ENCODE peak calls at places on chromosomes 7 and 10, in six cellular contexts. One of them, this sample, is unnamed.

GRCh38 chr10:68280750-68281149 is 48.8 kb upstream of the ATOH7 start:
- DNase-seq in stimulated activated CD4-positive, alpha-beta T cell treated with anti-CD3 and anti-CD28 coated beads, Interleukin-1b, Interleukin-23, amount 100 ng/mL, for 24 hours: no peak
- DNase-seq in bronchial epithelial cell: no peak
- DNase-seq in cortex of kidney: no peak
- DNase-seq in pancreas: no peak
- DNase-seq in uterus: no peak
- DNase-seq in this sample: no peak

GRCh38 chr7:115631782-115632181 is 398.8 kb downstream of the TFEC start:
- DNase-seq in bronchial epithelial cell: no peak
- DNase-seq in cortex of kidney: no peak
- DNase-seq in stimulated activated CD4-positive, alpha-beta T cell treated with anti-CD3 and anti-CD28 coated beads, Interleukin-1b, Interleukin-23, amount 100 ng/mL, for 24 hours: no peak
- DNase-seq in uterus: no peak
- DNase-seq in pancreas: no peak
- DNase-seq in this sample: no peak

GRCh38 chr10:67925449-67926005 is 41.1 kb downstream of the SIRT1 start:
- DNase-seq in stimulated activated CD4-positive, alpha-beta T cell treated with anti-CD3 and anti-CD28 coated beads, Interleukin-1b, Interleukin-23, amount 100 ng/mL, for 24 hours: no peak
- DNase-seq in cortex of kidney: no peak
- DNase-seq in uterus: no peak
- DNase-seq in bronchial epithelial cell: peak; percentile 17
- DNase-seq in pancreas: no peak
- DNase-seq in this sample: no peak

GRCh38 chr7:46957195-46957594 is 624.7 kb downstream of the TNS3 start:
- DNase-seq in pancreas: no peak
- DNase-seq in cortex of kidney: no peak
- DNase-seq in bronchial epithelial cell: no peak
- DNase-seq in uterus: no peak
- DNase-seq in stimulated activated CD4-positive, alpha-beta T cell treated with anti-CD3 and anti-CD28 coated beads, Interleukin-1b, Interleukin-23, amount 100 ng/mL, for 24 hours: no peak
- DNase-seq in this sample: no peak

GRCh38 chr10:124087672-124088634 is 5.4 kb downstream of the CHST15 start:
- DNase-seq in cortex of kidney: no peak
- DNase-seq in uterus: no peak
- DNase-seq in bronchial epithelial cell: peak; percentile 82
- DNase-seq in stimulated activated CD4-positive, alpha-beta T cell treated with anti-CD3 and anti-CD28 coated beads, Interleukin-1b, Interleukin-23, amount 100 ng/mL, for 24 hours: no peak
- DNase-seq in pancreas: no peak
- DNase-seq in this sample: peak; percentile 41

GRCh38 chr10:63133787-63134557 is 844 bp downstream of the NRBF2 start:
- DNase-seq in cortex of kidney: no peak
- DNase-seq in bronchial epithelial cell: peak; percentile 58
- DNase-seq in pancreas: no peak
- DNase-seq in uterus: no peak
- DNase-seq in stimulated activated CD4-positive, alpha-beta T cell treated with anti-CD3 and anti-CD28 coated beads, Interleukin-1b, Interleukin-23, amount 100 ng/mL, for 24 hours: no peak
- DNase-seq in this sample: no peak

GRCh38 chr7:101077303-101078086 is 7.8 kb upstream of the TRIM56 start:
- DNase-seq in pancreas: peak; percentile 90
- DNase-seq in bronchial epithelial cell: peak; percentile 70
- DNase-seq in uterus: peak; percentile 72
- DNase-seq in cortex of kidney: no peak
- DNase-seq in stimulated activated CD4-positive, alpha-beta T cell treated with anti-CD3 and anti-CD28 coated beads, Interleukin-1b, Interleukin-23, amount 100 ng/mL, for 24 hours: peak; percentile 65
- DNase-seq in this sample: peak; percentile 81

GRCh38 chr10:93334901-93335312 is 147.2 kb downstream of the MYOF start:
- DNase-seq in cortex of kidney: no peak
- DNase-seq in pancreas: no peak
- DNase-seq in bronchial epithelial cell: peak; percentile 91
- DNase-seq in stimulated activated CD4-positive, alpha-beta T cell treated with anti-CD3 and anti-CD28 coated beads, Interleukin-1b, Interleukin-23, amount 100 ng/mL, for 24 hours: no peak
- DNase-seq in uterus: no peak
- DNase-seq in this sample: no peak

GRCh38 chr7:898855-899681 is 22.7 kb downstream of the GET4 start:
- DNase-seq in bronchial epithelial cell: no peak
- DNase-seq in pancreas: no peak
- DNase-seq in cortex of kidney: no peak
- DNase-seq in stimulated activated CD4-positive, alpha-beta T cell treated with anti-CD3 and anti-CD28 coated beads, Interleukin-1b, Interleukin-23, amount 100 ng/mL, for 24 hours: no peak
- DNase-seq in uterus: no peak
- DNase-seq in this sample: no peak

GRCh38 chr10:79232864-79233263 is 114.4 kb upstream of the PPIF start:
- DNase-seq in uterus: no peak
- DNase-seq in bronchial epithelial cell: no peak
- DNase-seq in stimulated activated CD4-positive, alpha-beta T cell treated with anti-CD3 and anti-CD28 coated beads, Interleukin-1b, Interleukin-23, amount 100 ng/mL, for 24 hours: no peak
- DNase-seq in pancreas: no peak
- DNase-seq in cortex of kidney: no peak
- DNase-seq in this sample: no peak

GRCh38 chr10:133385214-133385613 is 6.2 kb downstream of the PAOX start:
- DNase-seq in pancreas: no peak
- DNase-seq in cortex of kidney: no peak
- DNase-seq in bronchial epithelial cell: no peak
- DNase-seq in uterus: no peak
- DNase-seq in stimulated activated CD4-positive, alpha-beta T cell treated with anti-CD3 and anti-CD28 coated beads, Interleukin-1b, Interleukin-23, amount 100 ng/mL, for 24 hours: no peak
- DNase-seq in this sample: no peak

GRCh38 chr10:100291356-100291755 is 4.9 kb upstream of the BLOC1S2 start:
- DNase-seq in stimulated activated CD4-positive, alpha-beta T cell treated with anti-CD3 and anti-CD28 coated beads, Interleukin-1b, Interleukin-23, amount 100 ng/mL, for 24 hours: no peak
- DNase-seq in pancreas: no peak
- DNase-seq in uterus: no peak
- DNase-seq in bronchial epithelial cell: no peak
- DNase-seq in cortex of kidney: no peak
- DNase-seq in this sample: no peak

GRCh38 chr7:37149019-37149814 is 299.4 kb downstream of the ELMO1 start:
- DNase-seq in pancreas: no peak
- DNase-seq in cortex of kidney: no peak
- DNase-seq in stimulated activated CD4-positive, alpha-beta T cell treated with anti-CD3 and anti-CD28 coated beads, Interleukin-1b, Interleukin-23, amount 100 ng/mL, for 24 hours: no peak
- DNase-seq in bronchial epithelial cell: no peak
- DNase-seq in uterus: no peak
- DNase-seq in this sample: no peak

GRCh38 chr10:102227050-102227449 is 951 bp downstream of the ELOVL3 start:
- DNase-seq in cortex of kidney: no peak
- DNase-seq in pancreas: no peak
- DNase-seq in bronchial epithelial cell: peak; percentile 43
- DNase-seq in stimulated activated CD4-positive, alpha-beta T cell treated with anti-CD3 and anti-CD28 coated beads, Interleukin-1b, Interleukin-23, amount 100 ng/mL, for 24 hours: no peak
- DNase-seq in uterus: no peak
- DNase-seq in this sample: no peak

GRCh38 chr7:82194011-82194410 is 249.6 kb downstream of the CACNA2D1 start:
- DNase-seq in cortex of kidney: no peak
- DNase-seq in bronchial epithelial cell: peak; percentile 85
- DNase-seq in uterus: no peak
- DNase-seq in pancreas: no peak
- DNase-seq in stimulated activated CD4-positive, alpha-beta T cell treated with anti-CD3 and anti-CD28 coated beads, Interleukin-1b, Interleukin-23, amount 100 ng/mL, for 24 hours: no peak
- DNase-seq in this sample: no peak

GRCh38 chr7:9691286-9691685 is 1257.9 kb downstream of the NXPH1 start:
- DNase-seq in bronchial epithelial cell: no peak
- DNase-seq in pancreas: no peak
- DNase-seq in uterus: no peak
- DNase-seq in stimulated activated CD4-positive, alpha-beta T cell treated with anti-CD3 and anti-CD28 coated beads, Interleukin-1b, Interleukin-23, amount 100 ng/mL, for 24 hours: no peak
- DNase-seq in cortex of kidney: no peak
- DNase-seq in this sample: no peak

GRCh38 chr7:77731716-77732115 is 35.5 kb downstream of the RSBN1L start:
- DNase-seq in stimulated activated CD4-positive, alpha-beta T cell treated with anti-CD3 and anti-CD28 coated beads, Interleukin-1b, Interleukin-23, amount 100 ng/mL, for 24 hours: no peak
- DNase-seq in pancreas: no peak
- DNase-seq in bronchial epithelial cell: no peak
- DNase-seq in uterus: no peak
- DNase-seq in cortex of kidney: no peak
- DNase-seq in this sample: no peak

GRCh38 chr7:105691029-105691691 is 109.9 kb upstream of the EFCAB10 start:
- DNase-seq in uterus: no peak
- DNase-seq in pancreas: no peak
- DNase-seq in cortex of kidney: no peak
- DNase-seq in stimulated activated CD4-positive, alpha-beta T cell treated with anti-CD3 and anti-CD28 coated beads, Interleukin-1b, Interleukin-23, amount 100 ng/mL, for 24 hours: no peak
- DNase-seq in bronchial epithelial cell: no peak
- DNase-seq in this sample: no peak

GRCh38 chr10:95266674-95267095 is 24.1 kb downstream of the PDLIM1 start:
- DNase-seq in uterus: no peak
- DNase-seq in stimulated activated CD4-positive, alpha-beta T cell treated with anti-CD3 and anti-CD28 coated beads, Interleukin-1b, Interleukin-23, amount 100 ng/mL, for 24 hours: no peak
- DNase-seq in cortex of kidney: no peak
- DNase-seq in pancreas: no peak
- DNase-seq in bronchial epithelial cell: peak; percentile 100
- DNase-seq in this sample: no peak

GRCh38 chr7:31439165-31439564 is 74.7 kb upstream of the ITPRID1 start:
- DNase-seq in uterus: no peak
- DNase-seq in pancreas: no peak
- DNase-seq in stimulated activated CD4-positive, alpha-beta T cell treated with anti-CD3 and anti-CD28 coated beads, Interleukin-1b, Interleukin-23, amount 100 ng/mL, for 24 hours: no peak
- DNase-seq in cortex of kidney: no peak
- DNase-seq in bronchial epithelial cell: no peak
- DNase-seq in this sample: no peak

This sample was measured in ovary.